ENCODE peak calls at places on chromosomes 3 and 15, in five cellular contexts. R is aorta; B is mesenchymal stem cell; Y is lower leg skin; I is activated CD8-positive, alpha-beta memory T cell treated with anti-CD3 and anti-CD28 coated beads for 24 hours. K is an unnamed sample.

GRCh38 chr3:38247366-38248035 is 18.1 kb upstream of the SLC22A13 start:
- DNase-seq in R (no peak), B (peak; percentile 82), Y (no peak), I (no peak), K (no peak)

GRCh38 chr15:101052031-101052620 is 133.0 kb downstream of the LRRK1 start:
- DNase-seq in R (no peak), B (no peak), Y (peak; percentile 67), I (no peak), K (no peak)

GRCh38 chr15:25805006-25805405 is 58.1 kb downstream of the ATP10A start:
- DNase-seq in R (peak; percentile 81), B (no peak), Y (peak; percentile 70), I (no peak), K (no peak)

GRCh38 chr3:118817748-118818165 is 216.9 kb downstream of the IGSF11 start:
- DNase-seq in R (no peak), B (peak; percentile 57), Y (no peak), I (no peak), K (no peak)

GRCh38 chr3:195337747-195338146 is 66.8 kb upstream of the XXYLT1 start:
- DNase-seq in R (no peak), B (no peak), Y (no peak), I (no peak), K (no peak)

GRCh38 chr3:107740992-107741896 is 218.5 kb downstream of the BBX start:
- DNase-seq in R (no peak), B (peak; percentile 45), Y (no peak), I (no peak), K (no peak)

GRCh38 chr3:96813820-96814580 is 394 bp upstream of the EPHA6 start:
- DNase-seq in R (peak; percentile 46), B (peak; percentile 54), Y (peak; percentile 84), I (peak; percentile 55), K (peak; percentile 62)

GRCh38 chr3:137970914-137971831 is 38.8 kb upstream of the CLDN18 start:
- DNase-seq in R (peak; percentile 83), B (peak; percentile 64), Y (peak; percentile 94), I (peak; percentile 72), K (peak; percentile 82)

GRCh38 chr3:133374706-133375105 is 25.1 kb upstream of the BFSP2 start:
- DNase-seq in R (no peak), B (no peak), Y (no peak), I (no peak), K (no peak)

GRCh38 chr15:57323806-57324589 is 52.3 kb upstream of the CGNL1 start:
- DNase-seq in R (no peak), B (no peak), Y (no peak), I (no peak), K (no peak)

GRCh38 chr15:50883903-50884302 is 24.6 kb upstream of the AP4E1 start:
- DNase-seq in R (peak; percentile 51), B (peak; percentile 64), Y (no peak), I (peak; percentile 64), K (no peak)

GRCh38 chr15:72117448-72117697 is 577 bp downstream of the MYO9A start:
- DNase-seq in R (peak; percentile 90), B (peak; percentile 90), Y (peak; percentile 97), I (no peak), K (no peak)

GRCh38 chr3:119582178-119582577 is 2.9 kb downstream of the ADPRH start:
- DNase-seq in R (no peak), B (peak; percentile 18), Y (no peak), I (no peak), K (no peak)

GRCh38 chr3:156181509-156181908 is 61.1 kb downstream of the KCNAB1 start:
- DNase-seq in R (no peak), B (peak; percentile 14), Y (no peak), I (no peak), K (no peak)

GRCh38 chr3:36477655-36478054 is 97.4 kb downstream of the STAC start:
- DNase-seq in R (no peak), B (no peak), Y (no peak), I (no peak), K (no peak)

GRCh38 chr3:49279376-49279775 is 2.3 kb upstream of the C3orf62 start:
- DNase-seq in R (no peak), B (peak; percentile 23), Y (no peak), I (no peak), K (no peak)

GRCh38 chr3:41338276-41338675 is 139.0 kb downstream of the CTNNB1 start:
- DNase-seq in R (no peak), B (no peak), Y (no peak), I (no peak), K (no peak)

GRCh38 chr3:49901351-49902339 is 2.0 kb downstream of the MST1R start:
- DNase-seq in R (no peak), B (peak; percentile 26), Y (no peak), I (no peak), K (no peak)

GRCh38 chr3:185041540-185041939 is 111.3 kb downstream of the C3orf70 start:
- DNase-seq in R (no peak), B (no peak), Y (no peak), I (no peak), K (no peak)

GRCh38 chr15:74242296-74242929 is 6.3 kb downstream of the CCDC33 start:
- DNase-seq in R (peak; percentile 61), B (peak; percentile 55), Y (no peak), I (no peak), K (no peak)

GRCh38 chr15:63623231-63623969 is 26.2 kb downstream of the FBXL22 start:
- DNase-seq in R (no peak), B (no peak), Y (no peak), I (no peak), K (no peak)

GRCh38 chr3:45551214-45552010 is 43.1 kb upstream of the LIMD1 start:
- DNase-seq in R (peak; percentile 86), B (peak; percentile 98), Y (peak; percentile 92), I (no peak), K (peak; percentile 79)

GRCh38 chr3:16720367-16720766 is 115.1 kb upstream of the DAZL start:
- DNase-seq in R (no peak), B (no peak), Y (no peak), I (no peak), K (no peak)

GRCh38 chr3:177195941-177196472 is 1.3 kb downstream of the TBL1XR1 start:
- DNase-seq in R (no peak), B (peak; percentile 19), Y (no peak), I (no peak), K (no peak)

GRCh38 chr15:79682285-79682684 is 214.5 kb downstream of the MTHFS start:
- DNase-seq in R (peak; percentile 65), B (peak; percentile 6), Y (no peak), I (no peak), K (peak; percentile 69)

GRCh38 chr3:170941551-170941950 is 33.1 kb upstream of the EIF5A2 start:
- DNase-seq in R (no peak), B (no peak), Y (no peak), I (no peak), K (no peak)

GRCh38 chr3:106826861-106827311 is 550.4 kb upstream of the CCDC54 start:
- DNase-seq in R (no peak), B (peak; percentile 69), Y (no peak), I (no peak), K (no peak)

GRCh38 chr15:59180946-59181345 is 25.7 kb upstream of the LDHAL6B start:
- DNase-seq in R (no peak), B (peak; percentile 81), Y (peak; percentile 58), I (no peak), K (no peak)

GRCh38 chr3:88132894-88133293 is 16.9 kb upstream of the C3orf38 start:
- DNase-seq in R (no peak), B (peak; percentile 7), Y (no peak), I (no peak), K (no peak)

GRCh38 chr15:31870336-31871158 is 159.8 kb upstream of the CHRNA7 start:
- DNase-seq in R (peak; percentile 88), B (peak; percentile 62), Y (peak; percentile 96), I (peak; percentile 94), K (peak; percentile 93)

GRCh38 chr3:58487140-58487886 is 4.6 kb upstream of the KCTD6 start:
- DNase-seq in R (peak; percentile 76), B (peak; percentile 60), Y (no peak), I (no peak), K (no peak)

GRCh38 chr15:25859838-25860645 is 3.1 kb downstream of the ATP10A start:
- DNase-seq in R (peak; percentile 62), B (no peak), Y (peak; percentile 88), I (peak; percentile 72), K (no peak)

GRCh38 chr3:44729384-44729910 is at the start of gene ZNF501:
- DNase-seq in R (peak; percentile 96), B (peak; percentile 68), Y (peak; percentile 98), I (peak; percentile 92), K (peak; percentile 94)

GRCh38 chr15:66747866-66748265 is 45.8 kb downstream of the SMAD6 start:
- DNase-seq in R (peak; percentile 20), B (no peak), Y (no peak), I (no peak), K (no peak)

GRCh38 chr3:184371570-184372018 is 6.4 kb downstream of the THPO start:
- DNase-seq in R (peak; percentile 87), B (peak; percentile 82), Y (peak; percentile 94), I (peak; percentile 74), K (peak; percentile 82)

GRCh38 chr3:14520149-14520548 is 20.0 kb downstream of the GRIP2 start:
- DNase-seq in R (no peak), B (no peak), Y (peak; percentile 83), I (no peak), K (peak; percentile 42)

GRCh38 chr3:169399068-169399467 is 264.4 kb downstream of the MECOM start:
- DNase-seq in R (no peak), B (no peak), Y (no peak), I (no peak), K (no peak)